ENCODE peak calls at places on chromosome 13, in seven cellular contexts. S is cardiac fibroblast, B is HFFc6, P is Caco-2, D is PC-9, K is tibial nerve, N is lower lobe of right lung. O is an unnamed sample.

GRCh38 chr13:41064493-41064892 is 3.2 kb downstream of the WBP4 start:
- DNase-seq in S (peak; percentile 84), B (peak; percentile 86), N (no peak), D (no peak), P (no peak), K (no peak), O (no peak)

GRCh38 chr13:22915442-22916082 is 265.2 kb upstream of the SGCG start:
- DNase-seq in S (peak; percentile 35), B (no peak), P (peak; percentile 14), D (no peak), K (no peak), N (peak; percentile 59), O (no peak)

GRCh38 chr13:33262554-33262953 is 23.0 kb downstream of the STARD13 start:
- DNase-seq in N (no peak), P (no peak), S (no peak), D (no peak), B (no peak), K (no peak), O (no peak)

GRCh38 chr13:43516401-43516826 is 270.4 kb downstream of the ENOX1 start:
- DNase-seq in N (no peak), K (peak; percentile 53), S (no peak), D (no peak), P (peak; percentile 67), B (peak; percentile 41), O (no peak)

GRCh38 chr13:104635879-104636278 is 1569.7 kb upstream of the SLC10A2 start:
- DNase-seq in B (no peak), N (no peak), S (no peak), P (no peak), D (no peak), K (no peak), O (no peak)

GRCh38 chr13:95536629-95537241 is 15.8 kb upstream of the CLDN10 start:
- DNase-seq in N (no peak), P (no peak), S (peak; percentile 60), D (no peak), B (peak; percentile 2), K (no peak), O (no peak)

GRCh38 chr13:49584771-49585182 is 581 bp downstream of the RCBTB1 start:
- DNase-seq in B (no peak), S (peak; percentile 29), K (no peak), N (no peak), P (no peak), D (no peak), O (no peak)

GRCh38 chr13:111006508-111007031 is 91.7 kb upstream of the ANKRD10 start:
- DNase-seq in S (peak; percentile 79), K (peak; percentile 66), N (no peak), P (no peak), D (no peak), B (peak; percentile 57), O (no peak)

GRCh38 chr13:111850458-111850857 is 216.5 kb upstream of the SOX1 start:
- DNase-seq in P (no peak), D (no peak), B (no peak), N (no peak), K (no peak), S (no peak), O (no peak)

GRCh38 chr13:62280590-62280989 is 864.9 kb upstream of the PCDH20 start:
- DNase-seq in N (no peak), P (no peak), D (no peak), K (no peak), B (no peak), S (no peak), O (no peak)

GRCh38 chr13:94800423-94800822 is 88.1 kb upstream of the SOX21 start:
- DNase-seq in N (no peak), P (no peak), S (no peak), K (no peak), D (no peak), B (no peak), O (no peak)

GRCh38 chr13:52851153-52851962 is 2.9 kb upstream of the PCDH8 start:
- DNase-seq in N (peak; percentile 50), D (no peak), S (peak; percentile 11), P (peak; percentile 59), K (peak; percentile 23), B (no peak), O (no peak)

GRCh38 chr13:20136781-20137703 is 23.8 kb downstream of the GJA3 start:
- DNase-seq in N (no peak), B (no peak), S (no peak), P (peak; percentile 76), D (peak; percentile 32), K (no peak), O (peak; percentile 75)

GRCh38 chr13:24033527-24034302 is 126.8 kb upstream of the SPATA13 start:
- DNase-seq in S (peak; percentile 48), K (no peak), D (no peak), P (no peak), N (no peak), B (peak; percentile 13), O (no peak)

GRCh38 chr13:48165727-48166126 is 67.3 kb upstream of the ITM2B start:
- DNase-seq in N (no peak), K (no peak), S (no peak), B (no peak), D (no peak), P (no peak), O (no peak)

GRCh38 chr13:43107780-43108179 is 84.4 kb downstream of the DNAJC15 start:
- DNase-seq in D (no peak), P (no peak), S (peak; percentile 69), K (no peak), N (no peak), B (no peak), O (no peak)

GRCh38 chr13:99206873-99207272 is 6.2 kb downstream of the UBAC2 start:
- DNase-seq in N (no peak), D (no peak), K (no peak), S (no peak), B (no peak), P (no peak), O (peak; percentile 65)

GRCh38 chr13:49759503-49759902 is 33.0 kb downstream of the KPNA3 start:
- DNase-seq in S (peak; percentile 31), P (no peak), D (no peak), B (no peak), K (no peak), N (no peak), O (no peak)

GRCh38 chr13:56718791-56719190 is 421.9 kb upstream of the PRR20A start:
- DNase-seq in K (no peak), B (no peak), D (no peak), S (no peak), N (no peak), P (no peak), O (no peak)

GRCh38 chr13:109500146-109500773 is 286.1 kb downstream of the IRS2 start:
- DNase-seq in B (no peak), D (no peak), N (no peak), P (peak; percentile 42), K (no peak), S (peak; percentile 31), O (no peak)

GRCh38 chr13:110265682-110266430 is 41.1 kb downstream of the COL4A1 start:
- DNase-seq in D (no peak), B (no peak), P (no peak), N (no peak), S (no peak), K (no peak), O (peak; percentile 83)

GRCh38 chr13:65959305-65959704 is 1270.8 kb downstream of the PCDH9 start:
- DNase-seq in K (no peak), D (no peak), P (no peak), N (no peak), S (peak; percentile 5), B (peak; percentile 97), O (no peak)

DNA sequence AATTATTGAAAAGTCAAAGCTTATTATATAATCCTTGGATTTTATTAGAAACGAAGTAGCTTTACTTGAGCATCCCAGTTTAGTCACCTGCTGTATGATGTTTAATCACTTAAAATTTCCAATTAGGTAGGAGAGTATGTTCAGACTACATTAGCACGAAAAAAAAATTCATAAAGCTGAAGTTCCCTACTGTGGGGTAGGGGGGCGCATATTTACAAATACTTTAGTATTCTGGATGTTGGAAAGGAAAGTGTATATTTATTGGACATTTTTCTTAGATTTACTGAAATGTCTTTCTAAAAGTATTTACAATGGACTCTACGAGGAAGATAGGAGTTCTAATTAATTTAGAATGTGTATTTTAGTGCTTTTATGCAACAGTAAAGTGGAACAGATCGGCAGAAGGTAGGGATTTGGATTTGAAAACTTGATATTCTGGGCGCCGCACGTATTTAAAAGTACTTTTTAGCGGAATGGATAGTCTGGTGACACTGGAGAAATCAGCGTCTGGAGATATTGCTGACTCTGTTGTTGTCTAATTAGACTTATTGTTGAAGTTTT is 1.9 kb downstream of the CDK8 start:
- DNase-seq in D (no peak), K (no peak), N (no peak), S (peak; percentile 46), B (no peak), P (peak; percentile 12), O (no peak)
- TF ChIP-seq CTCF in D (peak; percentile 56), K (no peak), N (no peak), S (peak; percentile 37), B (peak; percentile 64), P (peak; percentile 28), O (peak; percentile 48)

DNA sequence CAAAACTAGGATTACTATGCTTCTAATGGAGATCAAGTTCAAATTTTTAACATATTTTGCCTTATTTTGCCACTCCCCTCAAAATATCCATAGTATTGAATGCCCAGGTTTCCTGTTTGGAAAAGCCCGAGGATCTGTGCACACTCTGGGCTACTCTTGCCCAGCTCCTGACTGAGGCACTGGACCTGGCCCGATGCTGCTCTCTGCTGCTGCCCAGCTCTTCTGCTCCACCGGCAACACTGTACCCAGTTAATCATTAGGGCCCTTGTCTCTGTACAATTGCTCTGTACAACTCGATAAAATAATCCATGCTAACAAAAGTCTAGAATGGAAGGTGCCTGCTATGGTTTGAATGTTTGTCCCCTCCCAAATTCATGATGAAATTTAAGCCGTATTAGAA is 157.2 kb downstream of the EFNB2 start:
- DNase-seq in S (no peak), P (no peak), N (no peak), D (no peak), K (no peak), B (no peak), O (no peak)
- TF ChIP-seq CTCF in S (no peak), P (no peak), N (no peak), D (no peak), K (no peak), B (no peak), O (peak; percentile 30)

GRCh38 chr13:76832258-76832988 is 53.8 kb downstream of the KCTD12 start:
- DNase-seq in N (no peak), S (no peak), P (no peak), B (no peak), D (no peak), K (no peak), O (no peak)

GRCh38 chr13:76830805-76831204 is 55.4 kb downstream of the KCTD12 start:
- DNase-seq in B (no peak), S (no peak), K (no peak), D (no peak), N (no peak), P (no peak), O (no peak)

GRCh38 chr13:76836311-76836710 is 49.9 kb downstream of the KCTD12 start:
- DNase-seq in D (no peak), P (no peak), K (no peak), N (no peak), B (no peak), S (no peak), O (no peak)

GRCh38 chr13:76829572-76830327 is 56.5 kb downstream of the KCTD12 start:
- DNase-seq in D (no peak), K (no peak), P (no peak), S (no peak), N (no peak), B (no peak), O (no peak)

GRCh38 chr13:76833465-76833864 is 52.7 kb downstream of the KCTD12 start:
- DNase-seq in S (no peak), N (no peak), B (no peak), P (no peak), K (no peak), D (no peak), O (no peak)
- TF ChIP-seq CTCF in S (no peak), N (no peak), B (no peak), P (no peak), K (no peak), D (no peak), O (no peak)

GRCh38 chr13:36628986-36629385 is 44.8 kb upstream of the SERTM1 start:
- DNase-seq in B (no peak), S (no peak), N (no peak), D (no peak), P (no peak), K (no peak), O (no peak)
- TF ChIP-seq CTCF in B (no peak), S (no peak), N (no peak), D (no peak), P (no peak), K (no peak), O (no peak)

O was measured in osteocyte.